ENCODE peak calls at places on chromosome 10, in four cellular contexts. D, O, S and V are unnamed samples.

GRCh38 chr10:114163062-114163861 is 10.7 kb downstream of the CCDC186 start:
- DNase-seq in D (no peak), O (no peak), S (no peak), V (no peak)

GRCh38 chr10:70293169-70293813 is 9.5 kb upstream of the NPFFR1 start:
- DNase-seq in D (no peak), O (no peak), S (no peak), V (no peak)

GRCh38 chr10:62738916-62739315 is 65.6 kb upstream of the ADO start:
- DNase-seq in D (no peak), O (no peak), S (no peak), V (no peak)

GRCh38 chr10:117360016-117360415 is 15.2 kb downstream of the PDZD8 start:
- DNase-seq in D (no peak), O (no peak), S (no peak), V (no peak)

GRCh38 chr10:44853148-44853734 is 57.9 kb upstream of the TMEM72 start:
- DNase-seq in D (no peak), O (no peak), S (no peak), V (no peak)

GRCh38 chr10:130171196-130171595 is 35.0 kb downstream of the GLRX3 start:
- DNase-seq in D (no peak), O (no peak), S (no peak), V (no peak)

GRCh38 chr10:104941662-104942061 is 300.6 kb downstream of the SORCS3 start:
- DNase-seq in D (no peak), O (no peak), S (no peak), V (no peak)

GRCh38 chr10:28940158-28940888 is 263.0 kb downstream of the BAMBI start:
- DNase-seq in D (no peak), O (no peak), S (no peak), V (no peak)

GRCh38 chr10:93703066-93703465 is 674 bp upstream of the FRA10AC1 start:
- DNase-seq in D (no peak), O (no peak), S (no peak), V (no peak)

GRCh38 chr10:7121154-7121797 is 289.6 kb downstream of the SFMBT2 start:
- DNase-seq in D (peak; percentile 39), O (peak; percentile 36), S (peak; percentile 65), V (peak; percentile 59)

GRCh38 chr10:115084434-115084833 is 8.7 kb upstream of the ATRNL1 start:
- DNase-seq in D (no peak), O (no peak), S (no peak), V (no peak)

GRCh38 chr10:10816453-10816852 is 201.2 kb upstream of the CELF2 start:
- DNase-seq in D (no peak), O (no peak), S (no peak), V (no peak)

GRCh38 chr10:71302874-71303568 is 16.0 kb upstream of the SLC29A3 start:
- DNase-seq in D (no peak), O (no peak), S (no peak), V (no peak)

GRCh38 chr10:44195120-44196007 is 189.5 kb downstream of the CXCL12 start:
- DNase-seq in D (no peak), O (peak; percentile 74), S (no peak), V (peak; percentile 67)

GRCh38 chr10:1454964-1455363 is 282.4 kb downstream of the ADARB2 start:
- DNase-seq in D (no peak), O (no peak), S (no peak), V (no peak)

GRCh38 chr10:85719408-85719807 is 647.2 kb downstream of the GRID1 start:
- DNase-seq in D (no peak), O (no peak), S (no peak), V (no peak)

GRCh38 chr10:88735661-88736060 is 24.2 kb upstream of the LIPN start:
- DNase-seq in D (no peak), O (no peak), S (no peak), V (no peak)

GRCh38 chr10:13956826-13957225 is 370.1 kb downstream of the PRPF18 start:
- DNase-seq in D (no peak), O (peak; percentile 78), S (no peak), V (peak; percentile 69)

GRCh38 chr10:18429335-18429734 is 222.1 kb downstream of the NSUN6 start:
- DNase-seq in D (no peak), O (no peak), S (no peak), V (no peak)

GRCh38 chr10:132445516-132446194 is 48.7 kb downstream of the PWWP2B start:
- DNase-seq in D (no peak), O (no peak), S (no peak), V (no peak)

GRCh38 chr10:90075995-90076394 is 374.6 kb downstream of the KIF20B start:
- DNase-seq in D (no peak), O (no peak), S (no peak), V (no peak)

GRCh38 chr10:66627156-66627555 is 298.7 kb upstream of the LRRTM3 start:
- DNase-seq in D (no peak), O (no peak), S (peak; percentile 42), V (no peak)

GRCh38 chr10:43287056-43288007 is 20.5 kb upstream of the RASGEF1A start:
- DNase-seq in D (no peak), O (no peak), S (no peak), V (no peak)

GRCh38 chr10:969473-970150 is 18.6 kb upstream of the GTPBP4 start:
- DNase-seq in D (no peak), O (no peak), S (no peak), V (no peak)

GRCh38 chr10:110847351-110847750 is 24.4 kb upstream of the PDCD4 start:
- DNase-seq in D (no peak), O (no peak), S (no peak), V (no peak)

GRCh38 chr10:116183733-116184447 is 89.1 kb downstream of the GFRA1 start:
- DNase-seq in D (no peak), O (no peak), S (no peak), V (no peak)

GRCh38 chr10:132018446-132018845 is 36.7 kb upstream of the BNIP3 start:
- DNase-seq in D (no peak), O (no peak), S (no peak), V (no peak)

GRCh38 chr10:126375926-126376554 is 12.2 kb downstream of the ADAM12 start:
- DNase-seq in D (no peak), O (no peak), S (no peak), V (no peak)

GRCh38 chr10:79434223-79434687 is 11.2 kb downstream of the ZCCHC24 start:
- DNase-seq in D (no peak), O (no peak), S (peak; percentile 1), V (no peak)

GRCh38 chr10:7409045-7409731 is 1.6 kb downstream of the SFMBT2 start:
- DNase-seq in D (peak; percentile 28), O (peak; percentile 25), S (peak; percentile 63), V (peak; percentile 49)

GRCh38 chr10:86260564-86260963 is 106.0 kb downstream of the GRID1 start:
- DNase-seq in D (no peak), O (no peak), S (peak; percentile 47), V (no peak)

GRCh38 chr10:47161465-47161864 is 138.5 kb upstream of the GDF10 start:
- DNase-seq in D (no peak), O (no peak), S (no peak), V (no peak)

GRCh38 chr10:49219248-49219647 is 31.1 kb upstream of the TMEM273 start:
- DNase-seq in D (no peak), O (no peak), S (no peak), V (no peak)

GRCh38 chr10:62817763-62818425 is 1.7 kb upstream of the EGR2 start:
- DNase-seq in D (peak; percentile 44), O (peak; percentile 74), S (peak; percentile 73), V (peak; percentile 87)

GRCh38 chr10:84114088-84114667 is 25.1 kb upstream of the GHITM start:
- DNase-seq in D (no peak), O (no peak), S (no peak), V (no peak)

GRCh38 chr10:92768104-92768503 is 78.3 kb downstream of the HHEX start:
- DNase-seq in D (no peak), O (no peak), S (no peak), V (no peak)

GRCh38 chr10:113493195-113493594 is 59.7 kb upstream of the HABP2 start:
- DNase-seq in D (no peak), O (no peak), S (no peak), V (no peak)